ENCODE peak calls at places on chromosomes 5 and 9, in four cellular contexts. One of them, this sample, is unnamed.

GRCh38 chr9:88766778-88767503 is 224.3 kb upstream of the S1PR3 start:
- DNase-seq in AG09309: no peak
- DNase-seq in lower lobe of right lung: no peak
- DNase-seq in mammary epithelial cell: peak
- DNase-seq in this sample: no peak

GRCh38 chr5:159850192-159850573 is 66.1 kb upstream of the ADRA1B start:
- DNase-seq in lower lobe of right lung: no peak
- DNase-seq in AG09309: peak
- DNase-seq in mammary epithelial cell: peak
- DNase-seq in this sample: no peak

GRCh38 chr5:107428303-107428761 is 242.4 kb downstream of the EFNA5 start:
- DNase-seq in AG09309: no peak
- DNase-seq in mammary epithelial cell: peak
- DNase-seq in lower lobe of right lung: no peak
- DNase-seq in this sample: no peak

GRCh38 chr9:109001275-109001676 is 12.0 kb downstream of the CTNNAL1 start:
- DNase-seq in mammary epithelial cell: peak
- DNase-seq in lower lobe of right lung: no peak
- DNase-seq in AG09309: peak
- DNase-seq in this sample: no peak

GRCh38 chr9:114220129-114220541 is 64.8 kb downstream of the COL27A1 start:
- DNase-seq in AG09309: no peak
- DNase-seq in mammary epithelial cell: no peak
- DNase-seq in lower lobe of right lung: no peak
- DNase-seq in this sample: no peak

GRCh38 chr5:139138790-139139189 is 59.4 kb downstream of the SIL1 start:
- DNase-seq in mammary epithelial cell: peak
- DNase-seq in AG09309: no peak
- DNase-seq in lower lobe of right lung: peak
- DNase-seq in this sample: no peak

GRCh38 chr9:124673063-124673462 is 98.0 kb downstream of the NR6A1 start:
- DNase-seq in mammary epithelial cell: no peak
- DNase-seq in AG09309: no peak
- DNase-seq in lower lobe of right lung: no peak
- DNase-seq in this sample: no peak

GRCh38 chr5:10471672-10472071 is 30.0 kb downstream of the ROPN1L start:
- DNase-seq in AG09309: no peak
- DNase-seq in lower lobe of right lung: no peak
- DNase-seq in mammary epithelial cell: no peak
- DNase-seq in this sample: no peak

GRCh38 chr9:136537896-136538598 is 7.8 kb downstream of the NOTCH1 start:
- DNase-seq in lower lobe of right lung: no peak
- DNase-seq in AG09309: no peak
- DNase-seq in mammary epithelial cell: no peak
- DNase-seq in this sample: no peak

GRCh38 chr5:73454379-73455036 is 5.9 kb upstream of the FOXD1 start:
- DNase-seq in AG09309: no peak
- DNase-seq in mammary epithelial cell: peak
- DNase-seq in lower lobe of right lung: no peak
- DNase-seq in this sample: no peak

GRCh38 chr5:137078171-137078665 is 420.9 kb downstream of the SPOCK1 start:
- DNase-seq in AG09309: no peak
- DNase-seq in mammary epithelial cell: peak
- DNase-seq in lower lobe of right lung: no peak
- DNase-seq in this sample: no peak

GRCh38 chr9:129109504-129109903 is 1.1 kb downstream of the CRAT start:
- DNase-seq in lower lobe of right lung: no peak
- DNase-seq in AG09309: no peak
- DNase-seq in mammary epithelial cell: no peak
- DNase-seq in this sample: no peak

GRCh38 chr9:132231019-132231701 is 69.3 kb downstream of the NTNG2 start:
- DNase-seq in lower lobe of right lung: no peak
- DNase-seq in AG09309: no peak
- DNase-seq in mammary epithelial cell: no peak
- DNase-seq in this sample: no peak

GRCh38 chr9:97425992-97426336 is 14.1 kb downstream of the TDRD7 start:
- DNase-seq in mammary epithelial cell: peak
- DNase-seq in AG09309: no peak
- DNase-seq in lower lobe of right lung: no peak
- DNase-seq in this sample: no peak

GRCh38 chr9:94760646-94761045 is 34.1 kb downstream of the AOPEP start:
- DNase-seq in mammary epithelial cell: no peak
- DNase-seq in lower lobe of right lung: no peak
- DNase-seq in AG09309: no peak
- DNase-seq in this sample: no peak

GRCh38 chr9:125190371-125190801 is 783 bp upstream of the PPP6C start:
- DNase-seq in AG09309: no peak
- DNase-seq in mammary epithelial cell: no peak
- DNase-seq in lower lobe of right lung: no peak
- DNase-seq in this sample: no peak

GRCh38 chr9:76562511-76562911 is 103.5 kb downstream of the GCNT1 start:
- DNase-seq in AG09309: peak
- DNase-seq in lower lobe of right lung: no peak
- DNase-seq in mammary epithelial cell: peak
- DNase-seq in this sample: no peak

GRCh38 chr5:109199294-109199693 is 210.5 kb downstream of the PJA2 start:
- DNase-seq in lower lobe of right lung: no peak
- DNase-seq in mammary epithelial cell: no peak
- DNase-seq in AG09309: no peak
- DNase-seq in this sample: no peak

GRCh38 chr9:134100040-134100439 is 32.2 kb upstream of the BRD3 start:
- DNase-seq in AG09309: no peak
- DNase-seq in mammary epithelial cell: no peak
- DNase-seq in lower lobe of right lung: no peak
- DNase-seq in this sample: no peak

GRCh38 chr5:73135429-73136276 is 15.3 kb downstream of the TMEM171 start:
- DNase-seq in mammary epithelial cell: peak
- DNase-seq in lower lobe of right lung: no peak
- DNase-seq in AG09309: peak
- DNase-seq in this sample: no peak

GRCh38 chr9:125255781-125256391 is 5.7 kb upstream of the GAPVD1 start:
- DNase-seq in mammary epithelial cell: no peak
- DNase-seq in AG09309: no peak
- DNase-seq in lower lobe of right lung: no peak
- DNase-seq in this sample: no peak

GRCh38 chr5:132491368-132492364 is 1.1 kb upstream of the IRF1 start:
- DNase-seq in lower lobe of right lung: no peak
- DNase-seq in AG09309: no peak
- DNase-seq in mammary epithelial cell: no peak
- DNase-seq in this sample: peak

GRCh38 chr9:126144617-126145456 is 181.8 kb upstream of the MVB12B start:
- DNase-seq in mammary epithelial cell: no peak
- DNase-seq in AG09309: no peak
- DNase-seq in lower lobe of right lung: no peak
- DNase-seq in this sample: no peak

DNA sequence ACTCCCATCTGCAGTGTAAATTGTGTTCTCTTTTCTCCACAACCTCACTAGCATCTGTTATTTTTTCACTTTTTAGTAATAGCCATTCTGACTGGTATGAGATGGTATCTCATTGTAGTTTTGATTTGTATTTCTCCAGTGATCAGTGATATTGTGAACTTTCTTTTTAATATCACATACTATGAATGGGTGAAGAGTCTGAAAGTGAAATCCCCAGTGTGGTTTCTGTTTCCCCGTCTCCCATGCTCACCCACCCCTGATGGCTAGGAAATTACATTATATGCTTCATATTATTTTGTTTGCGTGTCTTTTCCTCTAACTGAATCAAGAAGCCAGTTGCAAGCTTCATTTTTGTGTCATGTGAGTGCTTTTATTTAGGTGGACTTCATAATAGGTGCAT is 171.0 kb downstream of the ARHGAP26 start:
- DNase-seq in AG09309: no peak
- DNase-seq in mammary epithelial cell: no peak
- DNase-seq in lower lobe of right lung: no peak
- DNase-seq in this sample: no peak
- H3K4me3 ChIP-seq in AG09309: no peak
- H3K4me3 ChIP-seq in mammary epithelial cell: no peak
- H3K4me3 ChIP-seq in lower lobe of right lung: no peak
- H3K4me3 ChIP-seq in this sample: no peak

GRCh38 chr9:38154501-38155421 is 85.7 kb upstream of the SHB start:
- DNase-seq in AG09309: no peak
- DNase-seq in mammary epithelial cell: peak
- DNase-seq in lower lobe of right lung: no peak
- DNase-seq in this sample: no peak
- TF ChIP-seq CTCF in AG09309: no peak
- TF ChIP-seq CTCF in mammary epithelial cell: no peak
- TF ChIP-seq CTCF in lower lobe of right lung: no peak
- TF ChIP-seq CTCF in this sample: no peak

DNA sequence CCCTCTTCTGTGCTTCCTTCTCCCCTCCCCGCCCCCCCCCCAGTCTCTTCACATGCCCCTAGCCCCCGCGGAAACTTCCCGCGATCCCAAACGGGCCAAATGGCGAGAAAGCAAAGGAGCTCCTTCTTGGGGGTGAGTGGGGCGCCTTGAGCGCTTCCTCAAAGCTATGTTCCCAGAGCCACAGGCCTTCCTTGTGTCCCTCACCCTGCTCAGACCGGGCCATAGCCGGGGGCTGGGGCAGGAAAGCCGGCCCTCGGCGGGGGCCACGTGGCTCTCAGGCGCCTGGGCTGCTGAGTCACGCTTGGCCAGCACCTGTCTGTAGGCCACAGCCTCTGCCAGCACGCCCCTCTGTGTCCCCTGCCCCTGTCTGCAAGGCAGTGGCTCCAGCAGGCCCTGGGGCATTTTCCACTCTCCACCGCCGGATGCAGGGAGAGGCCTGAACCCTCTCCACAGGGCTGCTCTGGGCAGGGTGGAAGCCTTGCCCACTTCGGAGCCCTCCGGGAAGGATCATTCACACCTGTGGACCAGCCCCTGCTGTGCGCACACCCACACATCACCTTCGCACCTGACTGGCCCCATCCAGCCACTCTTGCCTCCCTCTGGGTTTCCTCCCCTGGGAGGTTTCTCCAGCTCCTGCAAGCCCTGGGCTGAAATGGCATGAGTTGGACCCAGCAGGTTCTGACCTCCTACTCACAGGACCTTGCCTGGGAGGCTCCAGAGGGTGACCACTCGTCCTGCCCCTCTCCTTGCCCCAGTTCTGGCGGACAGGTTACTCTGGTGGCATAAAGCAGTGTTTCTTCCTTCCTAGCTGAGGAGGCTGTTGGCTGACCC is 1.2 kb upstream of the SQSTM1 start:
- DNase-seq in mammary epithelial cell: peak
- DNase-seq in lower lobe of right lung: peak
- DNase-seq in AG09309: no peak
- DNase-seq in this sample: peak
- H3K4me3 ChIP-seq in mammary epithelial cell: no peak
- H3K4me3 ChIP-seq in lower lobe of right lung: peak
- H3K4me3 ChIP-seq in AG09309: peak
- H3K4me3 ChIP-seq in this sample: no peak

GRCh38 chr9:14438232-14438966 is 124.5 kb upstream of the NFIB start:
- DNase-seq in lower lobe of right lung: no peak
- DNase-seq in AG09309: no peak
- DNase-seq in mammary epithelial cell: no peak
- DNase-seq in this sample: no peak

GRCh38 chr9:14445946-14446345 is 132.0 kb upstream of the NFIB start:
- DNase-seq in lower lobe of right lung: no peak
- DNase-seq in mammary epithelial cell: no peak
- DNase-seq in AG09309: no peak
- DNase-seq in this sample: no peak

GRCh38 chr9:14440062-14440461 is 126.1 kb upstream of the NFIB start:
- DNase-seq in AG09309: no peak
- DNase-seq in lower lobe of right lung: no peak
- DNase-seq in mammary epithelial cell: no peak
- DNase-seq in this sample: no peak

GRCh38 chr9:14439555-14439954 is 125.6 kb upstream of the NFIB start:
- DNase-seq in mammary epithelial cell: no peak
- DNase-seq in lower lobe of right lung: no peak
- DNase-seq in AG09309: no peak
- DNase-seq in this sample: no peak

GRCh38 chr9:14441976-14442651 is 128.2 kb upstream of the NFIB start:
- DNase-seq in mammary epithelial cell: no peak
- DNase-seq in lower lobe of right lung: no peak
- DNase-seq in AG09309: no peak
- DNase-seq in this sample: no peak
- TF ChIP-seq CTCF in mammary epithelial cell: peak
- TF ChIP-seq CTCF in lower lobe of right lung: no peak
- TF ChIP-seq CTCF in AG09309: peak
- TF ChIP-seq CTCF in this sample: no peak

GRCh38 chr9:27471789-27472585 is 52.1 kb upstream of the IFNK start:
- DNase-seq in AG09309: no peak
- DNase-seq in lower lobe of right lung: no peak
- DNase-seq in mammary epithelial cell: peak
- DNase-seq in this sample: no peak
- H3K4me3 ChIP-seq in AG09309: no peak
- H3K4me3 ChIP-seq in lower lobe of right lung: no peak
- H3K4me3 ChIP-seq in mammary epithelial cell: peak
- H3K4me3 ChIP-seq in this sample: no peak

DNA sequence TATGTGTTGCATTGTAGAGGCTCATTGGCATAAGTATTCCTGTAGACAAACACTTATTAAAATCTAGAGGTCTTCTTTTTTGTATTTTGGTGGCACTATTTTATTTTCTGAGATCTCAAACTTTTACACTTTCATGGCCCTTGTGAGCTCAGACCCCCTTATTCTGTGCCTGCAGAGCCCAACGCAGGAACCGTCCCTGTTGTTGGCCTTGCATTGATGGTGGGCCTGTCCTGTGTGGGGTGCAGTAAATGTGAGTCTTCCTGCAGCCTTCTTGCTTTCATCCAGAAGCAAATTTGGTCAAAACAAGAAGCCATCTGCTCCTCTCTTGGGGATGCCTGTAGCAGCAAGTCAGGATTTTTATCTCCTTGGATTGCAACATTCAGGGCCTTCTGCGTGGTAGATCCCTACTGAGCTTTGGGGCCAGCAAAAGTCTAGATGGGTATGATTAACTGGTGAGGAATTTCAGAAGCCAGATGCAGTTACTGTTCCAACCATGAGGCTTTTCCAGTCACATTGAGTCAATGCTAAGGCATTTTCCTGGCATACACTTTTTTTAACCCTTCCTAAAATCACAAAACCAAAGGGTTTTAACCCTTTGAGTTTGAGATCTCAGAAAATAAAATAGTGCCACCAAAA is 31.7 kb downstream of the BASP1 start:
- DNase-seq in lower lobe of right lung: no peak
- DNase-seq in mammary epithelial cell: peak
- DNase-seq in AG09309: peak
- DNase-seq in this sample: no peak
- TF ChIP-seq CTCF in lower lobe of right lung: no peak
- TF ChIP-seq CTCF in mammary epithelial cell: peak
- TF ChIP-seq CTCF in AG09309: peak
- TF ChIP-seq CTCF in this sample: no peak

DNA sequence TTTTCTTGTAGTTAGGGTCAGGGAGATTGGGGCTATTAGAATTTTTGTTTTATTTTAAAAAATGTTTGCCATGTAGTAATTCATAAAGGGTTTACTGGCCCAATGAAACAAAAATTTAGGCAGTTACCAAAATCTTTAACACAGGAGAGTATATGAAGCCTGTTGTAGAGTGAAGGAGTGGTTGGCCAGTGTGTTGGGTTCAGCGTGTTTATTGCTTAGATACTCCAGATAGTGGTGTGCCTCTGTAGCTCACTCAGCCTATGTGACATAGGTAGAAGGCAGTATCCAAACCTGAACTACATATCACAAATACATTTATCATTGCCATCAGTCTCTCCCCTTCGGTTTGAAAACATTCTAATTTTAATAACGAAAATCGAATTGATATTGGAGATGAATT is 1.2 kb downstream of the TEK start:
- DNase-seq in lower lobe of right lung: no peak
- DNase-seq in AG09309: no peak
- DNase-seq in mammary epithelial cell: no peak
- DNase-seq in this sample: no peak
- H3K4me3 ChIP-seq in lower lobe of right lung: peak
- H3K4me3 ChIP-seq in AG09309: no peak
- H3K4me3 ChIP-seq in mammary epithelial cell: no peak
- H3K4me3 ChIP-seq in this sample: no peak